ENCODE peak calls at places on chromosomes 6 and 20, in four cellular contexts. I is GM12878, J is SK-N-SH, S is HepG2. W is an unnamed sample.
A peak's percentile ranks its signal among the peaks of the same experiment; 100 is the strongest.

GRCh38 chr20:25676164-25676809 is 20.4 kb downstream of the ZNF337 start:
- DNase-seq in J (no peak), S (peak; percentile 52), I (no peak), W (no peak)

GRCh38 chr6:27066802-27067201 is 180.7 kb upstream of the PRSS16 start:
- DNase-seq in J (no peak), S (peak; percentile 16), I (no peak), W (no peak)

GRCh38 chr20:14986026-14986655 is 648.7 kb upstream of the FLRT3 start:
- DNase-seq in I (no peak), S (peak; percentile 99), J (no peak), W (no peak)

GRCh38 chr6:9789201-9789600 is 625.7 kb downstream of the TFAP2A start:
- DNase-seq in S (no peak), I (no peak), J (no peak), W (no peak)

GRCh38 chr6:30730611-30731435 is 10.7 kb downstream of the TUBB start:
- DNase-seq in I (no peak), J (peak; percentile 77), S (peak; percentile 67), W (peak; percentile 86)

GRCh38 chr6:13466304-13467215 is 20.8 kb downstream of the GFOD1 start:
- DNase-seq in J (no peak), I (no peak), S (no peak), W (peak; percentile 8)

GRCh38 chr20:63050406-63050805 is 43.6 kb upstream of the BHLHE23 start:
- DNase-seq in S (no peak), J (no peak), I (no peak), W (no peak)

GRCh38 chr6:80547827-80548226 is 441.4 kb downstream of the BCKDHB start:
- DNase-seq in J (no peak), S (no peak), I (no peak), W (no peak)

GRCh38 chr6:40349566-40350192 is 237.5 kb downstream of the LRFN2 start:
- DNase-seq in J (no peak), I (no peak), S (no peak), W (no peak)

GRCh38 chr6:30700340-30700739 is 9.6 kb upstream of the NRM start:
- DNase-seq in S (no peak), I (no peak), J (no peak), W (no peak)

GRCh38 chr6:13071946-13072345 is 256.4 kb downstream of the TBC1D7 start:
- DNase-seq in S (no peak), I (no peak), J (no peak), W (no peak)

GRCh38 chr20:3621111-3621510 is 42.1 kb downstream of the GFRA4 start:
- DNase-seq in J (no peak), I (no peak), S (no peak), W (no peak)

GRCh38 chr20:62818592-62819493 is 2.0 kb downstream of the COL9A3 start:
- DNase-seq in J (peak; percentile 92), I (no peak), S (peak; percentile 96), W (no peak)

GRCh38 chr6:128932061-128932460 is 49.1 kb downstream of the LAMA2 start:
- DNase-seq in I (no peak), S (no peak), J (no peak), W (no peak)

GRCh38 chr6:119220452-119220851 is 129.1 kb downstream of the MAN1A1 start:
- DNase-seq in I (no peak), S (no peak), J (no peak), W (no peak)

GRCh38 chr6:135182993-135183531 is 2.0 kb downstream of the MYB start:
- DNase-seq in I (no peak), S (no peak), J (no peak), W (peak; percentile 79)

GRCh38 chr6:110331816-110332215 is 26.3 kb downstream of the METTL24 start:
- DNase-seq in J (peak; percentile 85), I (no peak), S (no peak), W (no peak)

GRCh38 chr20:40019510-40019909 is 669.5 kb downstream of the MAFB start:
- DNase-seq in S (no peak), I (no peak), J (no peak), W (no peak)

GRCh38 chr20:2538356-2538755 is 2.0 kb downstream of the TMC2 start:
- DNase-seq in J (no peak), I (no peak), S (no peak), W (no peak)

GRCh38 chr20:31605902-31606677 is 1.0 kb downstream of the ID1 start:
- DNase-seq in J (peak; percentile 52), S (peak; percentile 47), I (no peak), W (peak; percentile 48)
- TF ChIP-seq NFIC in J (no peak), S (no peak), I (no peak), W (no peak)

GRCh38 chr6:166997768-166998255 is 1.4 kb upstream of the CEP43 start:
- DNase-seq in I (peak; percentile 27), S (peak; percentile 83), J (peak; percentile 65), W (peak; percentile 63)
- TF ChIP-seq NFIC in I (no peak), S (no peak), J (no peak), W (no peak)

GRCh38 chr6:44464527-44465310 is 77.2 kb downstream of the CDC5L start:
- DNase-seq in I (no peak), J (no peak), S (peak; percentile 51), W (no peak)
- TF ChIP-seq NFIC in I (no peak), J (peak; percentile 29), S (no peak), W (no peak)

DNA sequence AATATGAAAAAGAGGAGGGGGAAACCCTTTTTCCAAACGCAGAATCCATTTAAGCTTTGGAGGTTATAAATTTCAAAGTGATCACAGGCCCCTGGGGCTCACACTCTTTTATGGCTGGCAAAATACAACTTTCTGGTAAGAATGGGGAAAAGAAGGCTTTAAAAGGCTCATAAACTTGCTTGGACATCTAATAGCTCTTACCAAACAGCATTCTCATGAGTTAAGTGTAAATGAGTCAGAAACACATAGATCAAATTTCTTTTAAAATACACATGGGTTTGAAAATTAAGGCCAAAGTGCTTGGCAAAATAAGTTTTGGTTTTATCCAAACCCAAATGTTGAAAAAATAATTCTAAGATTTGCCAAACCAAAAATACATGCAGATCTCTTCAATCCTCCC is 154.6 kb downstream of the SOBP start:
- DNase-seq in J (no peak), I (no peak), S (no peak), W (no peak)
- TF ChIP-seq NFIC in J (no peak), I (no peak), S (no peak), W (no peak)

DNA sequence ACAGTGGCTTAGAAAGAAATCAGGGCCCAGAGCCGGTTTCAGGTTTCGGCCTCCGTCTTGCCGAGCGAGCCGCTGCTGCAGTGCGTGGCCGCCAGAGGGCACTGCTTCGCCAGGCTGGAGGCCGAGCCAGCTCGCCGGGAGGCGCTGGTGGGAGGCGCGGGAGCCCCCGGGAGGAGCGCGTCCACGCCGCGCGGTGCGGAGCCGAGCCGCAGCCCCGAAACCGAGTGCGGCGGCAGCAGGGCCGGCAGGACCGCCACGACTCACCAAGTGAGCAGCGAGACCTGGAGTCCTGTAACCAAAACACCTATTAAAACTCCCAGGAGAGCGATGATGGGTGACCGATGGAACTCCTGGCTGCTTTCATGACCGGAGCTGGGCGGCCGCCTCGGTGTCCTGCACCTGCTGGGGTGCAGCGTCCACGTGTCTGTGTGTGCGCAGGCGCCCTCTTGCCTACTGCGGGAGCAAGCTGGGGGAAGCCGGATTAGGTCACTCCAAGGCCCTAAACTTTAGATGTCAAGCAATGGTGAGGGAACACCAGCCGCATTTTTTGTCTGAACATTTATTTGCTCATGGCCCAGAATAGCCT is 186.9 kb upstream of the UST start:
- DNase-seq in S (peak; percentile 39), J (peak; percentile 84), I (no peak), W (peak; percentile 89)
- TF ChIP-seq NFIC in S (no peak), J (no peak), I (no peak), W (no peak)

GRCh38 chr20:23225407-23226060 is 125.1 kb upstream of the NXT1 start:
- DNase-seq in J (no peak), S (no peak), I (no peak), W (peak; percentile 37)
- TF ChIP-seq NFIC in J (no peak), S (no peak), I (no peak), W (no peak)

GRCh38 chr6:41537359-41537758 is 8.8 kb upstream of the FOXP4 start:
- DNase-seq in I (no peak), S (no peak), J (no peak), W (no peak)
- TF ChIP-seq NFIC in I (no peak), S (no peak), J (no peak), W (no peak)

GRCh38 chr6:43368517-43369160 is 808 bp downstream of the ZNF318 start:
- DNase-seq in J (peak; percentile 74), S (peak; percentile 29), I (no peak), W (peak; percentile 52)
- TF ChIP-seq NFIC in J (no peak), S (no peak), I (no peak), W (no peak)